ENCODE peak calls at places on chromosomes 16 and 17, in six cellular contexts. F is Peyer's patch, I is stomach, A is GM12878, T is testis, E is A549. R is an unnamed sample.
A peak's percentile ranks its signal among the peaks of the same experiment; 100 is the strongest.

GRCh38 chr16:73092236-73092781 is 44.4 kb upstream of the ZFHX3 start:
- DNase-seq in T (no peak), I (no peak), F (no peak), A (no peak), E (no peak), R (no peak)

GRCh38 chr17:12680993-12681392 is 15.3 kb downstream of the MYOCD start:
- DNase-seq in I (no peak), E (no peak), T (no peak), F (no peak), A (no peak), R (no peak)

GRCh38 chr17:77356690-77357201 is 216.0 kb downstream of the SEC14L1 start:
- DNase-seq in F (peak; percentile 41), T (peak; percentile 14), I (peak; percentile 22), A (no peak), E (peak; percentile 51), R (no peak)

GRCh38 chr17:68748381-68748780 is 147.2 kb upstream of the FAM20A start:
- DNase-seq in F (no peak), T (no peak), I (no peak), E (no peak), A (no peak), R (no peak)

GRCh38 chr17:38777641-38778250 is 21.6 kb downstream of the PIP4K2B start:
- DNase-seq in F (no peak), T (no peak), E (no peak), I (no peak), A (no peak), R (no peak)

GRCh38 chr16:5506021-5506420 is 408.4 kb upstream of the EEF2KMT start:
- DNase-seq in E (no peak), A (no peak), T (no peak), F (no peak), I (no peak), R (no peak)

GRCh38 chr16:72124761-72125634 is 31.4 kb downstream of the DHX38 start:
- DNase-seq in A (peak; percentile 26), T (peak; percentile 75), E (peak; percentile 69), F (peak; percentile 77), I (peak; percentile 68), R (no peak)

GRCh38 chr17:21076242-21076641 is 33.4 kb upstream of the USP22 start:
- DNase-seq in F (no peak), E (no peak), I (no peak), T (no peak), A (no peak), R (no peak)

GRCh38 chr16:17963185-17963836 is 373.2 kb downstream of the NPIPA8 start:
- DNase-seq in F (no peak), T (no peak), I (no peak), E (no peak), A (peak; percentile 66), R (no peak)

GRCh38 chr16:88437367-88437964 is 15.6 kb upstream of the ZFPM1 start:
- DNase-seq in T (peak; percentile 58), I (peak; percentile 72), E (peak; percentile 70), F (peak; percentile 76), A (no peak), R (no peak)

GRCh38 chr17:75295220-75296158 is 6.3 kb upstream of the SLC25A19 start:
- DNase-seq in E (no peak), T (no peak), I (no peak), F (peak; percentile 64), A (peak; percentile 97), R (no peak)
- TF ChIP-seq POLR2A in E (no peak), T (no peak), I (no peak), F (no peak), A (peak; percentile 79), R (peak; percentile 38)

GRCh38 chr17:45319239-45319703 is 2.5 kb upstream of the MAP3K14 start:
- DNase-seq in T (no peak), A (no peak), E (peak; percentile 85), I (no peak), F (no peak), R (no peak)
- TF ChIP-seq POLR2A in T (no peak), A (no peak), E (no peak), I (no peak), F (no peak), R (no peak)

GRCh38 chr16:50740747-50741146 is 1.1 kb upstream of the CYLD start:
- DNase-seq in E (no peak), T (no peak), A (no peak), F (no peak), I (no peak), R (no peak)

GRCh38 chr16:50742521-50743150 is 750 bp downstream of the CYLD start:
- DNase-seq in T (no peak), F (peak; percentile 71), A (no peak), I (no peak), E (no peak), R (no peak)

GRCh38 chr16:50741225-50741807 is 570 bp upstream of the CYLD start:
- DNase-seq in E (no peak), T (no peak), I (no peak), A (no peak), F (no peak), R (no peak)

GRCh38 chr16:50743575-50744225 is 1.8 kb downstream of the CYLD start:
- DNase-seq in F (no peak), A (no peak), E (no peak), T (no peak), I (no peak), R (no peak)

GRCh38 chr16:50741808-50742520 is at the start of gene CYLD:
- DNase-seq in T (peak; percentile 100), A (peak; percentile 95), E (peak; percentile 98), F (peak; percentile 100), I (peak; percentile 100), R (peak; percentile 98)
- TF ChIP-seq POLR2A in T (no peak), A (peak; percentile 36), E (no peak), F (peak; percentile 60), I (no peak), R (no peak)

DNA sequence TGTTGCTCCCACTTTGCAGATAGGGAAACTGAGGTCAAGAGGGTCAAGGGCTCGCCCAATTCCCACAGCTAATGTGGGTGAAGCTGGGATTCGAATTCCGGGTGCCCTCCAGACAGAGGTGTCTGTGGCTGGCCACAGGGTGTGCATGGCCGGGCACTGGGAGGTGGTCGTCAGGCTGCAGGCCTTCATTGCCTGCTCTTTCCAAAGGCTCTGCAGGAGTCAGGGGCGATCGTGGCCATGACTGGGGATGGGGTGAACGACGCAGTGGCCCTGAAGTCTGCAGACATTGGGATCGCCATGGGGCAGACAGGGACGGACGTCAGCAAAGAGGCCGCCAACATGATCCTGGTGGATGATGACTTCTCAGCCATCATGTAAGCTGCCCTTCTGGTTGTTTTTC is 49.8 kb downstream of the MEAK7 start:
- DNase-seq in I (no peak), E (no peak), F (peak; percentile 37), A (no peak), T (no peak), R (no peak)
- TF ChIP-seq POLR2A in I (no peak), E (no peak), F (no peak), A (no peak), T (no peak), R (no peak)